ENCODE peak calls at places on chromosomes 5 and 9, in ten cellular contexts. One of them, this sample, is unnamed.

GRCh38 chr9:108637340-108637739 is 218.4 kb downstream of the ACTL7B start:
- DNase-seq in NCI-H2081: no peak
- DNase-seq in HEK293T: no peak
- DNase-seq in cardiac fibroblast: no peak
- DNase-seq in hypothalamus: no peak
- DNase-seq in coronary artery: no peak
- DNase-seq in heart right ventricle: no peak
- DNase-seq in bronchial epithelial cell: no peak
- DNase-seq in activated CD4-positive, alpha-beta T cell treated with anti-CD3 and anti-CD28 coated beads for 24 hours: no peak
- DNase-seq in suprapubic skin: no peak
- DNase-seq in this sample: no peak

GRCh38 chr9:134039386-134040175 is 14.3 kb downstream of the BRD3OS start:
- DNase-seq in NCI-H2081: no peak
- DNase-seq in suprapubic skin: no peak
- DNase-seq in activated CD4-positive, alpha-beta T cell treated with anti-CD3 and anti-CD28 coated beads for 24 hours: no peak
- DNase-seq in hypothalamus: no peak
- DNase-seq in coronary artery: no peak
- DNase-seq in cardiac fibroblast: no peak
- DNase-seq in bronchial epithelial cell: no peak
- DNase-seq in HEK293T: no peak
- DNase-seq in heart right ventricle: no peak
- DNase-seq in this sample: no peak

GRCh38 chr9:75890541-75891276 is at the start of gene PCSK5:
- DNase-seq in HEK293T: peak
- DNase-seq in activated CD4-positive, alpha-beta T cell treated with anti-CD3 and anti-CD28 coated beads for 24 hours: peak
- DNase-seq in coronary artery: peak
- DNase-seq in cardiac fibroblast: peak
- DNase-seq in hypothalamus: peak
- DNase-seq in bronchial epithelial cell: peak
- DNase-seq in heart right ventricle: peak
- DNase-seq in suprapubic skin: peak
- DNase-seq in NCI-H2081: peak
- DNase-seq in this sample: peak

GRCh38 chr5:170861855-170862766 is at the start of gene RANBP17:
- DNase-seq in heart right ventricle: peak
- DNase-seq in hypothalamus: peak
- DNase-seq in NCI-H2081: peak
- DNase-seq in cardiac fibroblast: peak
- DNase-seq in activated CD4-positive, alpha-beta T cell treated with anti-CD3 and anti-CD28 coated beads for 24 hours: no peak
- DNase-seq in coronary artery: no peak
- DNase-seq in HEK293T: peak
- DNase-seq in suprapubic skin: peak
- DNase-seq in bronchial epithelial cell: peak
- DNase-seq in this sample: no peak

GRCh38 chr9:122036408-122036807 is 56.7 kb downstream of the TTLL11 start:
- DNase-seq in hypothalamus: no peak
- DNase-seq in activated CD4-positive, alpha-beta T cell treated with anti-CD3 and anti-CD28 coated beads for 24 hours: no peak
- DNase-seq in bronchial epithelial cell: no peak
- DNase-seq in HEK293T: no peak
- DNase-seq in cardiac fibroblast: no peak
- DNase-seq in suprapubic skin: no peak
- DNase-seq in NCI-H2081: no peak
- DNase-seq in heart right ventricle: no peak
- DNase-seq in coronary artery: no peak
- DNase-seq in this sample: no peak

GRCh38 chr5:65198777-65199120 is 283.0 kb downstream of the ADAMTS6 start:
- DNase-seq in suprapubic skin: no peak
- DNase-seq in NCI-H2081: no peak
- DNase-seq in cardiac fibroblast: peak
- DNase-seq in HEK293T: no peak
- DNase-seq in coronary artery: no peak
- DNase-seq in activated CD4-positive, alpha-beta T cell treated with anti-CD3 and anti-CD28 coated beads for 24 hours: no peak
- DNase-seq in hypothalamus: no peak
- DNase-seq in bronchial epithelial cell: peak
- DNase-seq in heart right ventricle: no peak
- DNase-seq in this sample: no peak

GRCh38 chr5:140648132-140648432 is 453 bp downstream of the IK start:
- DNase-seq in activated CD4-positive, alpha-beta T cell treated with anti-CD3 and anti-CD28 coated beads for 24 hours: no peak
- DNase-seq in bronchial epithelial cell: no peak
- DNase-seq in hypothalamus: no peak
- DNase-seq in NCI-H2081: no peak
- DNase-seq in HEK293T: no peak
- DNase-seq in cardiac fibroblast: no peak
- DNase-seq in coronary artery: no peak
- DNase-seq in heart right ventricle: no peak
- DNase-seq in suprapubic skin: no peak
- DNase-seq in this sample: no peak

GRCh38 chr9:136345281-136346156 is 18.0 kb downstream of the DNLZ start:
- DNase-seq in hypothalamus: peak
- DNase-seq in coronary artery: peak
- DNase-seq in activated CD4-positive, alpha-beta T cell treated with anti-CD3 and anti-CD28 coated beads for 24 hours: no peak
- DNase-seq in cardiac fibroblast: peak
- DNase-seq in HEK293T: no peak
- DNase-seq in heart right ventricle: peak
- DNase-seq in bronchial epithelial cell: no peak
- DNase-seq in NCI-H2081: no peak
- DNase-seq in suprapubic skin: no peak
- DNase-seq in this sample: no peak

GRCh38 chr5:174046558-174046957 is 1.1 kb downstream of the NSG2 start:
- DNase-seq in HEK293T: no peak
- DNase-seq in hypothalamus: no peak
- DNase-seq in activated CD4-positive, alpha-beta T cell treated with anti-CD3 and anti-CD28 coated beads for 24 hours: no peak
- DNase-seq in suprapubic skin: no peak
- DNase-seq in NCI-H2081: no peak
- DNase-seq in cardiac fibroblast: no peak
- DNase-seq in coronary artery: no peak
- DNase-seq in bronchial epithelial cell: no peak
- DNase-seq in heart right ventricle: no peak
- DNase-seq in this sample: no peak

GRCh38 chr5:72402381-72402890 is 82.3 kb downstream of the PTCD2 start:
- DNase-seq in heart right ventricle: no peak
- DNase-seq in coronary artery: no peak
- DNase-seq in cardiac fibroblast: no peak
- DNase-seq in HEK293T: no peak
- DNase-seq in suprapubic skin: no peak
- DNase-seq in bronchial epithelial cell: peak
- DNase-seq in activated CD4-positive, alpha-beta T cell treated with anti-CD3 and anti-CD28 coated beads for 24 hours: no peak
- DNase-seq in hypothalamus: no peak
- DNase-seq in NCI-H2081: no peak
- DNase-seq in this sample: no peak

GRCh38 chr5:6713274-6714181 is at the start of gene TENT4A:
- DNase-seq in bronchial epithelial cell: no peak
- DNase-seq in HEK293T: no peak
- DNase-seq in suprapubic skin: no peak
- DNase-seq in hypothalamus: no peak
- DNase-seq in cardiac fibroblast: peak
- DNase-seq in NCI-H2081: no peak
- DNase-seq in coronary artery: peak
- DNase-seq in heart right ventricle: peak
- DNase-seq in activated CD4-positive, alpha-beta T cell treated with anti-CD3 and anti-CD28 coated beads for 24 hours: no peak
- DNase-seq in this sample: no peak

GRCh38 chr5:113806823-113807222 is 293.3 kb downstream of the YTHDC2 start:
- DNase-seq in bronchial epithelial cell: no peak
- DNase-seq in coronary artery: peak
- DNase-seq in HEK293T: no peak
- DNase-seq in cardiac fibroblast: peak
- DNase-seq in hypothalamus: no peak
- DNase-seq in suprapubic skin: no peak
- DNase-seq in activated CD4-positive, alpha-beta T cell treated with anti-CD3 and anti-CD28 coated beads for 24 hours: no peak
- DNase-seq in heart right ventricle: no peak
- DNase-seq in NCI-H2081: no peak
- DNase-seq in this sample: no peak

GRCh38 chr9:37293664-37294524 is 128.6 kb upstream of the GRHPR start:
- DNase-seq in heart right ventricle: no peak
- DNase-seq in cardiac fibroblast: peak
- DNase-seq in HEK293T: no peak
- DNase-seq in NCI-H2081: no peak
- DNase-seq in suprapubic skin: no peak
- DNase-seq in activated CD4-positive, alpha-beta T cell treated with anti-CD3 and anti-CD28 coated beads for 24 hours: no peak
- DNase-seq in bronchial epithelial cell: peak
- DNase-seq in coronary artery: no peak
- DNase-seq in hypothalamus: no peak
- DNase-seq in this sample: no peak

GRCh38 chr5:160477266-160477970 is 55.8 kb downstream of the PTTG1 start:
- DNase-seq in activated CD4-positive, alpha-beta T cell treated with anti-CD3 and anti-CD28 coated beads for 24 hours: no peak
- DNase-seq in suprapubic skin: no peak
- DNase-seq in heart right ventricle: no peak
- DNase-seq in HEK293T: no peak
- DNase-seq in cardiac fibroblast: no peak
- DNase-seq in coronary artery: no peak
- DNase-seq in NCI-H2081: no peak
- DNase-seq in hypothalamus: no peak
- DNase-seq in bronchial epithelial cell: no peak
- DNase-seq in this sample: no peak

GRCh38 chr9:4740373-4740622 is 704 bp downstream of the AK3 start:
- DNase-seq in coronary artery: no peak
- DNase-seq in activated CD4-positive, alpha-beta T cell treated with anti-CD3 and anti-CD28 coated beads for 24 hours: no peak
- DNase-seq in HEK293T: no peak
- DNase-seq in suprapubic skin: no peak
- DNase-seq in NCI-H2081: no peak
- DNase-seq in bronchial epithelial cell: no peak
- DNase-seq in cardiac fibroblast: peak
- DNase-seq in heart right ventricle: no peak
- DNase-seq in hypothalamus: no peak
- DNase-seq in this sample: no peak

GRCh38 chr5:113519412-113519811 is 5.9 kb downstream of the YTHDC2 start:
- DNase-seq in suprapubic skin: no peak
- DNase-seq in cardiac fibroblast: no peak
- DNase-seq in activated CD4-positive, alpha-beta T cell treated with anti-CD3 and anti-CD28 coated beads for 24 hours: no peak
- DNase-seq in heart right ventricle: no peak
- DNase-seq in NCI-H2081: no peak
- DNase-seq in hypothalamus: no peak
- DNase-seq in coronary artery: no peak
- DNase-seq in HEK293T: no peak
- DNase-seq in bronchial epithelial cell: no peak
- DNase-seq in this sample: no peak